ENCODE peak calls at places on chromosome 13, in six cellular contexts. One of them, this sample, is unnamed.
A peak's percentile ranks its signal among the peaks of the same experiment; 100 is the strongest.

GRCh38 chr13:47112205-47112896 is 215.5 kb upstream of the HTR2A start:
- DNase-seq in NCI-H774: no peak
- DNase-seq in mammary epithelial cell: peak; percentile 23
- DNase-seq in upper lobe of right lung: no peak
- DNase-seq in stimulated activated CD8-positive, alpha-beta memory T cell treated with anti-CD3 and anti-CD28 coated beads, Interleukin-7, amount 100 ng/mL, for 1 hour: no peak
- DNase-seq in stimulated activated CD4-positive, alpha-beta T cell treated with anti-CD3 and anti-CD28 coated beads, TNF-alpha, amount 100 ng/mL, for 48 hours: no peak
- DNase-seq in this sample: peak; percentile 34

GRCh38 chr13:21106089-21106488 is 44.7 kb upstream of the LATS2 start:
- DNase-seq in NCI-H774: no peak
- DNase-seq in mammary epithelial cell: no peak
- DNase-seq in upper lobe of right lung: no peak
- DNase-seq in stimulated activated CD8-positive, alpha-beta memory T cell treated with anti-CD3 and anti-CD28 coated beads, Interleukin-7, amount 100 ng/mL, for 1 hour: no peak
- DNase-seq in stimulated activated CD4-positive, alpha-beta T cell treated with anti-CD3 and anti-CD28 coated beads, TNF-alpha, amount 100 ng/mL, for 48 hours: no peak
- DNase-seq in this sample: peak; percentile 80

GRCh38 chr13:113112893-113113845 is 7.6 kb downstream of the F7 start:
- DNase-seq in NCI-H774: no peak
- DNase-seq in mammary epithelial cell: no peak
- DNase-seq in upper lobe of right lung: peak; percentile 27
- DNase-seq in stimulated activated CD8-positive, alpha-beta memory T cell treated with anti-CD3 and anti-CD28 coated beads, Interleukin-7, amount 100 ng/mL, for 1 hour: no peak
- DNase-seq in stimulated activated CD4-positive, alpha-beta T cell treated with anti-CD3 and anti-CD28 coated beads, TNF-alpha, amount 100 ng/mL, for 48 hours: no peak
- DNase-seq in this sample: no peak

GRCh38 chr13:113423225-113424170 is 29.8 kb downstream of the ADPRHL1 start:
- DNase-seq in NCI-H774: no peak
- DNase-seq in mammary epithelial cell: no peak
- DNase-seq in upper lobe of right lung: no peak
- DNase-seq in stimulated activated CD8-positive, alpha-beta memory T cell treated with anti-CD3 and anti-CD28 coated beads, Interleukin-7, amount 100 ng/mL, for 1 hour: no peak
- DNase-seq in stimulated activated CD4-positive, alpha-beta T cell treated with anti-CD3 and anti-CD28 coated beads, TNF-alpha, amount 100 ng/mL, for 48 hours: no peak
- DNase-seq in this sample: no peak

GRCh38 chr13:83536153-83536552 is 346.1 kb downstream of the SLITRK1 start:
- DNase-seq in NCI-H774: no peak
- DNase-seq in mammary epithelial cell: no peak
- DNase-seq in upper lobe of right lung: no peak
- DNase-seq in stimulated activated CD8-positive, alpha-beta memory T cell treated with anti-CD3 and anti-CD28 coated beads, Interleukin-7, amount 100 ng/mL, for 1 hour: no peak
- DNase-seq in stimulated activated CD4-positive, alpha-beta T cell treated with anti-CD3 and anti-CD28 coated beads, TNF-alpha, amount 100 ng/mL, for 48 hours: no peak
- DNase-seq in this sample: no peak

GRCh38 chr13:46184277-46184699 is 2.3 kb upstream of the LCP1 start:
- DNase-seq in NCI-H774: no peak
- DNase-seq in mammary epithelial cell: no peak
- DNase-seq in upper lobe of right lung: no peak
- DNase-seq in stimulated activated CD8-positive, alpha-beta memory T cell treated with anti-CD3 and anti-CD28 coated beads, Interleukin-7, amount 100 ng/mL, for 1 hour: peak; percentile 37
- DNase-seq in stimulated activated CD4-positive, alpha-beta T cell treated with anti-CD3 and anti-CD28 coated beads, TNF-alpha, amount 100 ng/mL, for 48 hours: no peak
- DNase-seq in this sample: peak; percentile 2

GRCh38 chr13:87302034-87302433 is 369.1 kb upstream of the SLITRK5 start:
- DNase-seq in NCI-H774: no peak
- DNase-seq in mammary epithelial cell: no peak
- DNase-seq in upper lobe of right lung: no peak
- DNase-seq in stimulated activated CD8-positive, alpha-beta memory T cell treated with anti-CD3 and anti-CD28 coated beads, Interleukin-7, amount 100 ng/mL, for 1 hour: no peak
- DNase-seq in stimulated activated CD4-positive, alpha-beta T cell treated with anti-CD3 and anti-CD28 coated beads, TNF-alpha, amount 100 ng/mL, for 48 hours: no peak
- DNase-seq in this sample: no peak

GRCh38 chr13:80047406-80047805 is 293.5 kb downstream of the SPRY2 start:
- DNase-seq in NCI-H774: no peak
- DNase-seq in mammary epithelial cell: peak; percentile 65
- DNase-seq in upper lobe of right lung: no peak
- DNase-seq in stimulated activated CD8-positive, alpha-beta memory T cell treated with anti-CD3 and anti-CD28 coated beads, Interleukin-7, amount 100 ng/mL, for 1 hour: no peak
- DNase-seq in stimulated activated CD4-positive, alpha-beta T cell treated with anti-CD3 and anti-CD28 coated beads, TNF-alpha, amount 100 ng/mL, for 48 hours: no peak
- DNase-seq in this sample: peak; percentile 40

GRCh38 chr13:100508996-100509395 is 79.6 kb downstream of the GGACT start:
- DNase-seq in NCI-H774: peak; percentile 40
- DNase-seq in mammary epithelial cell: no peak
- DNase-seq in upper lobe of right lung: no peak
- DNase-seq in stimulated activated CD8-positive, alpha-beta memory T cell treated with anti-CD3 and anti-CD28 coated beads, Interleukin-7, amount 100 ng/mL, for 1 hour: no peak
- DNase-seq in stimulated activated CD4-positive, alpha-beta T cell treated with anti-CD3 and anti-CD28 coated beads, TNF-alpha, amount 100 ng/mL, for 48 hours: no peak
- DNase-seq in this sample: no peak

GRCh38 chr13:30866692-30867669 is 39.1 kb upstream of the MEDAG start:
- DNase-seq in NCI-H774: no peak
- DNase-seq in mammary epithelial cell: no peak
- DNase-seq in upper lobe of right lung: no peak
- DNase-seq in stimulated activated CD8-positive, alpha-beta memory T cell treated with anti-CD3 and anti-CD28 coated beads, Interleukin-7, amount 100 ng/mL, for 1 hour: no peak
- DNase-seq in stimulated activated CD4-positive, alpha-beta T cell treated with anti-CD3 and anti-CD28 coated beads, TNF-alpha, amount 100 ng/mL, for 48 hours: no peak
- DNase-seq in this sample: no peak

GRCh38 chr13:36601186-36601585 is 72.6 kb upstream of the SERTM1 start:
- DNase-seq in NCI-H774: no peak
- DNase-seq in mammary epithelial cell: peak; percentile 11
- DNase-seq in upper lobe of right lung: no peak
- DNase-seq in stimulated activated CD8-positive, alpha-beta memory T cell treated with anti-CD3 and anti-CD28 coated beads, Interleukin-7, amount 100 ng/mL, for 1 hour: no peak
- DNase-seq in stimulated activated CD4-positive, alpha-beta T cell treated with anti-CD3 and anti-CD28 coated beads, TNF-alpha, amount 100 ng/mL, for 48 hours: no peak
- DNase-seq in this sample: no peak

GRCh38 chr13:29607465-29607864 is 12.0 kb upstream of the SLC7A1 start:
- DNase-seq in NCI-H774: no peak
- DNase-seq in mammary epithelial cell: no peak
- DNase-seq in upper lobe of right lung: no peak
- DNase-seq in stimulated activated CD8-positive, alpha-beta memory T cell treated with anti-CD3 and anti-CD28 coated beads, Interleukin-7, amount 100 ng/mL, for 1 hour: no peak
- DNase-seq in stimulated activated CD4-positive, alpha-beta T cell treated with anti-CD3 and anti-CD28 coated beads, TNF-alpha, amount 100 ng/mL, for 48 hours: no peak
- DNase-seq in this sample: peak; percentile 76

GRCh38 chr13:20049558-20050473 is 91.3 kb downstream of the ZMYM2 start:
- DNase-seq in NCI-H774: no peak
- DNase-seq in mammary epithelial cell: no peak
- DNase-seq in upper lobe of right lung: no peak
- DNase-seq in stimulated activated CD8-positive, alpha-beta memory T cell treated with anti-CD3 and anti-CD28 coated beads, Interleukin-7, amount 100 ng/mL, for 1 hour: no peak
- DNase-seq in stimulated activated CD4-positive, alpha-beta T cell treated with anti-CD3 and anti-CD28 coated beads, TNF-alpha, amount 100 ng/mL, for 48 hours: no peak
- DNase-seq in this sample: no peak

GRCh38 chr13:22012676-22013075 is 341.8 kb downstream of the FGF9 start:
- DNase-seq in NCI-H774: peak; percentile 22
- DNase-seq in mammary epithelial cell: no peak
- DNase-seq in upper lobe of right lung: no peak
- DNase-seq in stimulated activated CD8-positive, alpha-beta memory T cell treated with anti-CD3 and anti-CD28 coated beads, Interleukin-7, amount 100 ng/mL, for 1 hour: no peak
- DNase-seq in stimulated activated CD4-positive, alpha-beta T cell treated with anti-CD3 and anti-CD28 coated beads, TNF-alpha, amount 100 ng/mL, for 48 hours: no peak
- DNase-seq in this sample: no peak

GRCh38 chr13:34416833-34417425 is 525.1 kb upstream of the NBEA start:
- DNase-seq in NCI-H774: no peak
- DNase-seq in mammary epithelial cell: no peak
- DNase-seq in upper lobe of right lung: no peak
- DNase-seq in stimulated activated CD8-positive, alpha-beta memory T cell treated with anti-CD3 and anti-CD28 coated beads, Interleukin-7, amount 100 ng/mL, for 1 hour: no peak
- DNase-seq in stimulated activated CD4-positive, alpha-beta T cell treated with anti-CD3 and anti-CD28 coated beads, TNF-alpha, amount 100 ng/mL, for 48 hours: no peak
- DNase-seq in this sample: peak; percentile 67

GRCh38 chr13:19606152-19606551 is 27.3 kb upstream of the MPHOSPH8 start:
- DNase-seq in NCI-H774: no peak
- DNase-seq in mammary epithelial cell: peak; percentile 82
- DNase-seq in upper lobe of right lung: no peak
- DNase-seq in stimulated activated CD8-positive, alpha-beta memory T cell treated with anti-CD3 and anti-CD28 coated beads, Interleukin-7, amount 100 ng/mL, for 1 hour: no peak
- DNase-seq in stimulated activated CD4-positive, alpha-beta T cell treated with anti-CD3 and anti-CD28 coated beads, TNF-alpha, amount 100 ng/mL, for 48 hours: no peak
- DNase-seq in this sample: peak; percentile 15

GRCh38 chr13:75334634-75335447 is 147.1 kb downstream of the TBC1D4 start:
- DNase-seq in NCI-H774: no peak
- DNase-seq in mammary epithelial cell: no peak
- DNase-seq in upper lobe of right lung: no peak
- DNase-seq in stimulated activated CD8-positive, alpha-beta memory T cell treated with anti-CD3 and anti-CD28 coated beads, Interleukin-7, amount 100 ng/mL, for 1 hour: no peak
- DNase-seq in stimulated activated CD4-positive, alpha-beta T cell treated with anti-CD3 and anti-CD28 coated beads, TNF-alpha, amount 100 ng/mL, for 48 hours: no peak
- DNase-seq in this sample: no peak

GRCh38 chr13:40916207-40916998 is 102.7 kb downstream of the ELF1 start:
- DNase-seq in NCI-H774: no peak
- DNase-seq in mammary epithelial cell: no peak
- DNase-seq in upper lobe of right lung: no peak
- DNase-seq in stimulated activated CD8-positive, alpha-beta memory T cell treated with anti-CD3 and anti-CD28 coated beads, Interleukin-7, amount 100 ng/mL, for 1 hour: no peak
- DNase-seq in stimulated activated CD4-positive, alpha-beta T cell treated with anti-CD3 and anti-CD28 coated beads, TNF-alpha, amount 100 ng/mL, for 48 hours: no peak
- DNase-seq in this sample: peak; percentile 84

GRCh38 chr13:111005364-111005763 is 90.5 kb upstream of the ANKRD10 start:
- DNase-seq in NCI-H774: no peak
- DNase-seq in mammary epithelial cell: no peak
- DNase-seq in upper lobe of right lung: no peak
- DNase-seq in stimulated activated CD8-positive, alpha-beta memory T cell treated with anti-CD3 and anti-CD28 coated beads, Interleukin-7, amount 100 ng/mL, for 1 hour: no peak
- DNase-seq in stimulated activated CD4-positive, alpha-beta T cell treated with anti-CD3 and anti-CD28 coated beads, TNF-alpha, amount 100 ng/mL, for 48 hours: no peak
- DNase-seq in this sample: peak; percentile 49

GRCh38 chr13:109704771-109705628 is 81.4 kb downstream of the IRS2 start:
- DNase-seq in NCI-H774: no peak
- DNase-seq in mammary epithelial cell: peak; percentile 49
- DNase-seq in upper lobe of right lung: peak; percentile 86
- DNase-seq in stimulated activated CD8-positive, alpha-beta memory T cell treated with anti-CD3 and anti-CD28 coated beads, Interleukin-7, amount 100 ng/mL, for 1 hour: no peak
- DNase-seq in stimulated activated CD4-positive, alpha-beta T cell treated with anti-CD3 and anti-CD28 coated beads, TNF-alpha, amount 100 ng/mL, for 48 hours: no peak
- DNase-seq in this sample: no peak

GRCh38 chr13:35712907-35713685 is 236.6 kb upstream of the MAB21L1 start:
- DNase-seq in NCI-H774: no peak
- DNase-seq in mammary epithelial cell: no peak
- DNase-seq in upper lobe of right lung: no peak
- DNase-seq in stimulated activated CD8-positive, alpha-beta memory T cell treated with anti-CD3 and anti-CD28 coated beads, Interleukin-7, amount 100 ng/mL, for 1 hour: no peak
- DNase-seq in stimulated activated CD4-positive, alpha-beta T cell treated with anti-CD3 and anti-CD28 coated beads, TNF-alpha, amount 100 ng/mL, for 48 hours: no peak
- DNase-seq in this sample: peak; percentile 96

GRCh38 chr13:51811046-51811445 is 7.1 kb upstream of the DHRS12 start:
- DNase-seq in NCI-H774: no peak
- DNase-seq in mammary epithelial cell: no peak
- DNase-seq in upper lobe of right lung: no peak
- DNase-seq in stimulated activated CD8-positive, alpha-beta memory T cell treated with anti-CD3 and anti-CD28 coated beads, Interleukin-7, amount 100 ng/mL, for 1 hour: no peak
- DNase-seq in stimulated activated CD4-positive, alpha-beta T cell treated with anti-CD3 and anti-CD28 coated beads, TNF-alpha, amount 100 ng/mL, for 48 hours: no peak
- DNase-seq in this sample: no peak

GRCh38 chr13:24683833-24684599 is 3.8 kb downstream of the ATP12A start:
- DNase-seq in NCI-H774: no peak
- DNase-seq in mammary epithelial cell: peak; percentile 30
- DNase-seq in upper lobe of right lung: peak; percentile 78
- DNase-seq in stimulated activated CD8-positive, alpha-beta memory T cell treated with anti-CD3 and anti-CD28 coated beads, Interleukin-7, amount 100 ng/mL, for 1 hour: no peak
- DNase-seq in stimulated activated CD4-positive, alpha-beta T cell treated with anti-CD3 and anti-CD28 coated beads, TNF-alpha, amount 100 ng/mL, for 48 hours: peak; percentile 35
- DNase-seq in this sample: peak; percentile 57

GRCh38 chr13:95553614-95554385 is 1.3 kb downstream of the CLDN10 start:
- DNase-seq in NCI-H774: no peak
- DNase-seq in mammary epithelial cell: no peak
- DNase-seq in upper lobe of right lung: no peak
- DNase-seq in stimulated activated CD8-positive, alpha-beta memory T cell treated with anti-CD3 and anti-CD28 coated beads, Interleukin-7, amount 100 ng/mL, for 1 hour: no peak
- DNase-seq in stimulated activated CD4-positive, alpha-beta T cell treated with anti-CD3 and anti-CD28 coated beads, TNF-alpha, amount 100 ng/mL, for 48 hours: no peak
- DNase-seq in this sample: no peak

GRCh38 chr13:57630661-57631606 is 610 bp upstream of the PCDH17 start:
- DNase-seq in NCI-H774: peak; percentile 31
- DNase-seq in mammary epithelial cell: peak; percentile 23
- DNase-seq in upper lobe of right lung: peak; percentile 41
- DNase-seq in stimulated activated CD8-positive, alpha-beta memory T cell treated with anti-CD3 and anti-CD28 coated beads, Interleukin-7, amount 100 ng/mL, for 1 hour: no peak
- DNase-seq in stimulated activated CD4-positive, alpha-beta T cell treated with anti-CD3 and anti-CD28 coated beads, TNF-alpha, amount 100 ng/mL, for 48 hours: no peak
- DNase-seq in this sample: no peak

GRCh38 chr13:23934481-23934880 is 37.2 kb upstream of the C1QTNF9B start:
- DNase-seq in NCI-H774: no peak
- DNase-seq in mammary epithelial cell: no peak
- DNase-seq in upper lobe of right lung: no peak
- DNase-seq in stimulated activated CD8-positive, alpha-beta memory T cell treated with anti-CD3 and anti-CD28 coated beads, Interleukin-7, amount 100 ng/mL, for 1 hour: no peak
- DNase-seq in stimulated activated CD4-positive, alpha-beta T cell treated with anti-CD3 and anti-CD28 coated beads, TNF-alpha, amount 100 ng/mL, for 48 hours: no peak
- DNase-seq in this sample: no peak

GRCh38 chr13:36094478-36094877 is 36.7 kb downstream of the DCLK1 start:
- DNase-seq in NCI-H774: no peak
- DNase-seq in mammary epithelial cell: no peak
- DNase-seq in upper lobe of right lung: no peak
- DNase-seq in stimulated activated CD8-positive, alpha-beta memory T cell treated with anti-CD3 and anti-CD28 coated beads, Interleukin-7, amount 100 ng/mL, for 1 hour: no peak
- DNase-seq in stimulated activated CD4-positive, alpha-beta T cell treated with anti-CD3 and anti-CD28 coated beads, TNF-alpha, amount 100 ng/mL, for 48 hours: no peak
- DNase-seq in this sample: no peak

GRCh38 chr13:39684531-39685137 is 29.2 kb downstream of the COG6 start:
- DNase-seq in NCI-H774: no peak
- DNase-seq in mammary epithelial cell: peak; percentile 16
- DNase-seq in upper lobe of right lung: no peak
- DNase-seq in stimulated activated CD8-positive, alpha-beta memory T cell treated with anti-CD3 and anti-CD28 coated beads, Interleukin-7, amount 100 ng/mL, for 1 hour: no peak
- DNase-seq in stimulated activated CD4-positive, alpha-beta T cell treated with anti-CD3 and anti-CD28 coated beads, TNF-alpha, amount 100 ng/mL, for 48 hours: no peak
- DNase-seq in this sample: peak; percentile 51

GRCh38 chr13:97440598-97440997 is 6.6 kb downstream of the RAP2A start:
- DNase-seq in NCI-H774: no peak
- DNase-seq in mammary epithelial cell: peak; percentile 43
- DNase-seq in upper lobe of right lung: no peak
- DNase-seq in stimulated activated CD8-positive, alpha-beta memory T cell treated with anti-CD3 and anti-CD28 coated beads, Interleukin-7, amount 100 ng/mL, for 1 hour: no peak
- DNase-seq in stimulated activated CD4-positive, alpha-beta T cell treated with anti-CD3 and anti-CD28 coated beads, TNF-alpha, amount 100 ng/mL, for 48 hours: no peak
- DNase-seq in this sample: no peak

GRCh38 chr13:37747071-37747612 is 122.4 kb downstream of the TRPC4 start:
- DNase-seq in NCI-H774: no peak
- DNase-seq in mammary epithelial cell: peak; percentile 62
- DNase-seq in upper lobe of right lung: no peak
- DNase-seq in stimulated activated CD8-positive, alpha-beta memory T cell treated with anti-CD3 and anti-CD28 coated beads, Interleukin-7, amount 100 ng/mL, for 1 hour: no peak
- DNase-seq in stimulated activated CD4-positive, alpha-beta T cell treated with anti-CD3 and anti-CD28 coated beads, TNF-alpha, amount 100 ng/mL, for 48 hours: no peak
- DNase-seq in this sample: peak; percentile 88

GRCh38 chr13:48189122-48189521 is 43.9 kb upstream of the ITM2B start:
- DNase-seq in NCI-H774: no peak
- DNase-seq in mammary epithelial cell: no peak
- DNase-seq in upper lobe of right lung: no peak
- DNase-seq in stimulated activated CD8-positive, alpha-beta memory T cell treated with anti-CD3 and anti-CD28 coated beads, Interleukin-7, amount 100 ng/mL, for 1 hour: no peak
- DNase-seq in stimulated activated CD4-positive, alpha-beta T cell treated with anti-CD3 and anti-CD28 coated beads, TNF-alpha, amount 100 ng/mL, for 48 hours: no peak
- DNase-seq in this sample: no peak

GRCh38 chr13:79724348-79725103 is 243.6 kb downstream of the NDFIP2 start:
- DNase-seq in NCI-H774: no peak
- DNase-seq in mammary epithelial cell: peak; percentile 64
- DNase-seq in upper lobe of right lung: no peak
- DNase-seq in stimulated activated CD8-positive, alpha-beta memory T cell treated with anti-CD3 and anti-CD28 coated beads, Interleukin-7, amount 100 ng/mL, for 1 hour: no peak
- DNase-seq in stimulated activated CD4-positive, alpha-beta T cell treated with anti-CD3 and anti-CD28 coated beads, TNF-alpha, amount 100 ng/mL, for 48 hours: no peak
- DNase-seq in this sample: no peak

GRCh38 chr13:41178040-41178439 is 16.3 kb downstream of the KBTBD7 start:
- DNase-seq in NCI-H774: no peak
- DNase-seq in mammary epithelial cell: peak; percentile 20
- DNase-seq in upper lobe of right lung: no peak
- DNase-seq in stimulated activated CD8-positive, alpha-beta memory T cell treated with anti-CD3 and anti-CD28 coated beads, Interleukin-7, amount 100 ng/mL, for 1 hour: no peak
- DNase-seq in stimulated activated CD4-positive, alpha-beta T cell treated with anti-CD3 and anti-CD28 coated beads, TNF-alpha, amount 100 ng/mL, for 48 hours: no peak
- DNase-seq in this sample: no peak

GRCh38 chr13:30713133-30713532 is 22.2 kb upstream of the ALOX5AP start:
- DNase-seq in NCI-H774: no peak
- DNase-seq in mammary epithelial cell: no peak
- DNase-seq in upper lobe of right lung: no peak
- DNase-seq in stimulated activated CD8-positive, alpha-beta memory T cell treated with anti-CD3 and anti-CD28 coated beads, Interleukin-7, amount 100 ng/mL, for 1 hour: no peak
- DNase-seq in stimulated activated CD4-positive, alpha-beta T cell treated with anti-CD3 and anti-CD28 coated beads, TNF-alpha, amount 100 ng/mL, for 48 hours: no peak
- DNase-seq in this sample: peak; percentile 53

GRCh38 chr13:95246292-95247082 is 54.8 kb downstream of the ABCC4 start:
- DNase-seq in NCI-H774: peak; percentile 45
- DNase-seq in mammary epithelial cell: peak; percentile 55
- DNase-seq in upper lobe of right lung: no peak
- DNase-seq in stimulated activated CD8-positive, alpha-beta memory T cell treated with anti-CD3 and anti-CD28 coated beads, Interleukin-7, amount 100 ng/mL, for 1 hour: no peak
- DNase-seq in stimulated activated CD4-positive, alpha-beta T cell treated with anti-CD3 and anti-CD28 coated beads, TNF-alpha, amount 100 ng/mL, for 48 hours: no peak
- DNase-seq in this sample: no peak

GRCh38 chr13:46119883-46120614 is 15.2 kb upstream of the CPB2 start:
- DNase-seq in NCI-H774: no peak
- DNase-seq in mammary epithelial cell: peak; percentile 39
- DNase-seq in upper lobe of right lung: no peak
- DNase-seq in stimulated activated CD8-positive, alpha-beta memory T cell treated with anti-CD3 and anti-CD28 coated beads, Interleukin-7, amount 100 ng/mL, for 1 hour: no peak
- DNase-seq in stimulated activated CD4-positive, alpha-beta T cell treated with anti-CD3 and anti-CD28 coated beads, TNF-alpha, amount 100 ng/mL, for 48 hours: no peak
- DNase-seq in this sample: peak; percentile 44

GRCh38 chr13:21348771-21349170 is 110.3 kb downstream of the ZDHHC20 start:
- DNase-seq in NCI-H774: no peak
- DNase-seq in mammary epithelial cell: no peak
- DNase-seq in upper lobe of right lung: no peak
- DNase-seq in stimulated activated CD8-positive, alpha-beta memory T cell treated with anti-CD3 and anti-CD28 coated beads, Interleukin-7, amount 100 ng/mL, for 1 hour: no peak
- DNase-seq in stimulated activated CD4-positive, alpha-beta T cell treated with anti-CD3 and anti-CD28 coated beads, TNF-alpha, amount 100 ng/mL, for 48 hours: no peak
- DNase-seq in this sample: no peak

GRCh38 chr13:37868691-37869505 is 674 bp downstream of the TRPC4 start:
- DNase-seq in NCI-H774: no peak
- DNase-seq in mammary epithelial cell: no peak
- DNase-seq in upper lobe of right lung: no peak
- DNase-seq in stimulated activated CD8-positive, alpha-beta memory T cell treated with anti-CD3 and anti-CD28 coated beads, Interleukin-7, amount 100 ng/mL, for 1 hour: no peak
- DNase-seq in stimulated activated CD4-positive, alpha-beta T cell treated with anti-CD3 and anti-CD28 coated beads, TNF-alpha, amount 100 ng/mL, for 48 hours: no peak
- DNase-seq in this sample: peak; percentile 78

GRCh38 chr13:23352161-23352560 is 81.3 kb downstream of the SACS start:
- DNase-seq in NCI-H774: no peak
- DNase-seq in mammary epithelial cell: no peak
- DNase-seq in upper lobe of right lung: no peak
- DNase-seq in stimulated activated CD8-positive, alpha-beta memory T cell treated with anti-CD3 and anti-CD28 coated beads, Interleukin-7, amount 100 ng/mL, for 1 hour: no peak
- DNase-seq in stimulated activated CD4-positive, alpha-beta T cell treated with anti-CD3 and anti-CD28 coated beads, TNF-alpha, amount 100 ng/mL, for 48 hours: no peak
- DNase-seq in this sample: no peak

This sample was measured in EH.